ENCODE peak calls at places on chromosome 19, in six cellular contexts. D, Y, X, O, G and B are unnamed samples. For H4K20me1 and H3K4me1, the result is how much of the 10 kb centered on the place peaks cover.

GRCh38 chr19:1221141-1221903 is 15.7 kb downstream of the STK11 start:
- DNase-seq in X (no peak), O (peak), G (peak), D (peak), Y (peak), B (no peak)

GRCh38 chr19:49807174-49807830 is 5.8 kb downstream of the FUZ start:
- DNase-seq in Y (no peak), D (no peak), X (no peak), G (no peak), O (no peak), B (no peak)

GRCh38 chr19:14118165-14119051 is 846 bp upstream of the PRKACA start:
- DNase-seq in G (peak), D (no peak), X (peak), Y (peak), O (peak), B (peak)

GRCh38 chr19:17234911-17235617 is 9.0 kb downstream of the OCEL1 start:
- DNase-seq in G (peak), Y (no peak), X (peak), O (peak), D (peak), B (peak)

GRCh38 chr19:16473875-16474397 is 2.2 kb upstream of the EPS15L1 start:
- DNase-seq in O (no peak), Y (no peak), G (no peak), D (no peak), X (no peak), B (no peak)

GRCh38 chr19:29260477-29261317 is 47.7 kb upstream of the UQCRFS1 start:
- DNase-seq in G (peak), X (peak), D (no peak), Y (peak), O (peak), B (no peak)

GRCh38 chr19:55593096-55593772 is 6.1 kb downstream of the FIZ1 start:
- DNase-seq in D (no peak), G (no peak), X (peak), O (no peak), Y (no peak), B (no peak)

GRCh38 chr19:51457351-51458013 is 772 bp downstream of the SIGLEC8 start:
- DNase-seq in Y (no peak), X (no peak), O (no peak), G (no peak), D (no peak), B (no peak)

GRCh38 chr19:23541991-23542390 is 145.0 kb downstream of the ZNF675 start:
- DNase-seq in G (no peak), X (no peak), Y (no peak), O (no peak), D (no peak), B (no peak)

GRCh38 chr19:29543381-29543780 is 17.6 kb downstream of the VSTM2B start:
- DNase-seq in Y (no peak), D (no peak), G (no peak), X (no peak), O (no peak), B (no peak)

GRCh38 chr19:13959962-13960862 is 7.9 kb downstream of the DCAF15 start:
- DNase-seq in O (peak), D (no peak), X (peak), Y (peak), G (no peak), B (no peak)

GRCh38 chr19:7904074-7905020 is 670 bp downstream of the MAP2K7 start:
- DNase-seq in O (no peak), G (no peak), Y (peak), X (peak), D (no peak), B (no peak)

GRCh38 chr19:3061214-3062161 is 807 bp downstream of the TLE5 start:
- DNase-seq in G (peak), O (peak), D (no peak), X (no peak), Y (peak), B (no peak)

GRCh38 chr19:11136400-11137101 is 19.0 kb downstream of the SPC24 start:
- DNase-seq in D (no peak), Y (no peak), G (no peak), O (no peak), X (no peak), B (peak)

GRCh38 chr19:33280351-33280921 is 21.9 kb downstream of the CEBPA start:
- DNase-seq in O (no peak), Y (no peak), D (no peak), G (no peak), X (no peak), B (no peak)

GRCh38 chr19:42226886-42227285 is 6.8 kb downstream of the ZNF526 start:
- DNase-seq in D (no peak), X (no peak), O (peak), G (peak), Y (no peak), B (peak)

GRCh38 chr19:42228640-42229039 is 8.5 kb downstream of the ZNF526 start:
- DNase-seq in D (no peak), O (no peak), G (no peak), X (no peak), Y (no peak), B (no peak)

GRCh38 chr19:42229855-42230331 is 9.8 kb downstream of the ZNF526 start:
- DNase-seq in X (no peak), O (peak), Y (no peak), G (peak), D (no peak), B (no peak)

GRCh38 chr19:42232435-42232834 is 10.0 kb downstream of the GSK3A start:
- DNase-seq in O (no peak), X (no peak), G (no peak), D (no peak), Y (no peak), B (no peak)

DNA sequence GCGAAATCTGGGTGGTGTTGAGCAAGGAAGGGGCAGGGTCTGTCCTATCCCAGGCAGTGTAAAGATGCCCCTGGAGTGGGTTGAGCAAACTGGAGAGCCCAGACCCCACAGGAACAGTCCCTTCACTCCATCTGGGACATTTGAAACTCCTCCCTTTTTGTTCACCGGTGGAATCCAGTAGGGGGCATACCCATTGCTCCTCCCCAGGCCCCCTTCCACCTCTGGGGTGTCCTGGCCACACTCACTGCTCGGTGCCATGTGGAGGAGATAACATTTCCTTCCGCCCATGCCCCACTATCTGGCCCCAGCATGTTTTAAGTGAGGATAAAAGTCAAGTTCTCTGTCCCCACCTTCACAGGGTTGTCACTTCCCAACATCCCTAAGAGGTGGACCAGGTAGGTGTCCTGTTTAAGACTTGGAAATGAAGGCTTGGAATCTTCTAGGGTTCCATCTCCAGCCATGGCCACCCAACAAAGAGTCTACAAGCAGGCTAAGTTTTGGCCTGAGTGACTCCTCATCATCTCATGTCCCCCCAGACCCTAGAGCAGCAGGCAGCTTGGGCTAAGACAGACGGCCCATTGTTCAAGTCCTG is 9.2 kb downstream of the ZNF526 start:
- DNase-seq in D (no peak), G (no peak), X (no peak), Y (no peak), O (no peak), B (no peak)
- H4K20me1 ChIP-seq in D (under half), G (half or more), X (under half), Y (under half), O (under half), B (under half)

GRCh38 chr19:54534156-54534555 is 31.5 kb downstream of the LAIR2 start:
- DNase-seq in D (no peak), Y (no peak), O (no peak), X (no peak), G (no peak), B (no peak)
- H3K4me2 ChIP-seq in D (no peak), Y (no peak), O (no peak), X (no peak), G (no peak), B (no peak)

GRCh38 chr19:20470345-20471119 is 95.0 kb downstream of the ZNF737 start:
- DNase-seq in D (no peak), G (no peak), O (no peak), Y (peak), X (no peak), B (no peak)
- H3K4me1 ChIP-seq in D (under half), G (under half), O (under half), Y (under half), X (under half), B (under half)

DNA sequence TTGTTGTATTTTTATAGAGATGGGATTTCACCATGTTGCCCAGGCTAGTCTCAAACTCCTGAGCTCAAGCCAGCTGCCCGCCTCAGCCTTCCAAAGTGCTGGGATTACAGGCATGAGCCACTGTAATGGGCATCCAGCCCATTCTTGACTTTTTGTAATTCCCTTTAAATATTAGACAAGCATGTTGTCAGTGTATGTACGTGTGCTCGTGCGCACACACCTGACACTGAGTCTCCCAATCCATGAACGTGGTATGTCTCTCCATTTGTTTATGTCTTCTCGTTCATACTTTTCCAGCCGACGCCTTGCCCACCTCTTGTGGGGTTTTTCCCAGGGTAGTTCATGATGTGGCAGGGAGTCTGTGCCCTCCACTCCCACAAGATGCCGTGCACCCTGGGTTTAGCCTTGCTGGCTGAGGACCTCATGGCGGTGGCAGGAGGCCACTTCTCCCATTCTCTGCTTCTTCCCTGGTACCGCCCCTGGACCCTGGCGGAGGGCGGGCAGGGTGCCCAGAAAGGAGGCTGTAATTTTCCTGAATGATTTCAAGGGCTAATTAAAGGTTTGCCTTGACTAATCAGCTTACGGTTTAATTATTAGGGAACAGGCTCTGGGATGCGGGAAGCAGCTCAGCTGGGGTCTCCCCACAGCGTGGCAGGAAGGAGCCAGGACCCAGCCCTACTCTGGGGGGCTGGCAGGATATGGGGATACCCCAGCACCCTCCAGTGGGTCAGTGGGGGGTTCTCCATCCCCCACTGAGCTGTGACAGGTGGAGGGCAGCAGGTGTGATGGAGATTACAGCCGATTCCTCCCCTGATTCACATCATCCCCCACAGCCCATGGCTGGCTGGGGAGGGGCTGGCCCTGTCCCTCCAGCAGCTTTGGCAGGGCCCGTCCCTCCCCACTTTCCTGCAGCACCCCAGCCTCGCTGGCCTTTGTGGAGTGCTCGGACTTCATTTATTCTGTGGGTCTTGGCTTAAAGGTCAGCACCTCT is 12.9 kb downstream of the PAK4 start:
- DNase-seq in G (no peak), D (no peak), Y (no peak), O (no peak), X (no peak), B (no peak)
- H4K20me1 ChIP-seq in G (half or more), D (under half), Y (half or more), O (under half), X (under half), B (under half)